ENCODE peak calls at places on chromosome 7, in five cellular contexts. O, Z, M, B and H are unnamed samples.

GRCh38 chr7:97479740-97480290 is 252.1 kb upstream of the TAC1 start:
- DNase-seq in M (no peak), O (no peak), Z (no peak), B (no peak), H (no peak)

GRCh38 chr7:150633926-150634325 is 1.7 kb upstream of the GIMAP6 start:
- DNase-seq in Z (no peak), O (no peak), M (no peak), B (no peak), H (no peak)

GRCh38 chr7:141073173-141073640 is 657 bp upstream of the TMEM178B start:
- DNase-seq in Z (peak; percentile 83), O (no peak), B (peak; percentile 29), M (peak; percentile 52), H (no peak)

GRCh38 chr7:143227806-143228205 is 6.0 kb downstream of the TAS2R40 start:
- DNase-seq in O (no peak), M (no peak), B (no peak), Z (no peak), H (no peak)

GRCh38 chr7:28203498-28204240 is 23.1 kb upstream of the JAZF1 start:
- DNase-seq in B (peak; percentile 20), Z (no peak), M (no peak), O (no peak), H (no peak)

GRCh38 chr7:151940048-151940845 is 16.0 kb upstream of the GALNTL5 start:
- DNase-seq in B (peak; percentile 92), O (no peak), Z (peak; percentile 57), M (no peak), H (no peak)

GRCh38 chr7:130891254-130892094 is 157.5 kb upstream of the KLF14 start:
- DNase-seq in Z (no peak), M (peak; percentile 50), O (peak; percentile 85), B (peak; percentile 98), H (peak; percentile 83)

GRCh38 chr7:153564391-153564790 is 487.8 kb upstream of the DPP6 start:
- DNase-seq in M (no peak), O (no peak), Z (no peak), B (no peak), H (no peak)

GRCh38 chr7:27203964-27204594 is 4.2 kb upstream of the HOXA13 start:
- DNase-seq in M (no peak), Z (no peak), O (peak; percentile 18), B (no peak), H (no peak)

GRCh38 chr7:133109816-133110215 is 27.9 kb upstream of the CHCHD3 start:
- DNase-seq in M (no peak), B (no peak), O (no peak), Z (no peak), H (no peak)

GRCh38 chr7:5143935-5144903 is 45.8 kb upstream of the WIPI2 start:
- DNase-seq in M (no peak), O (no peak), B (no peak), Z (peak; percentile 40), H (no peak)

GRCh38 chr7:73828107-73828803 is 2.5 kb upstream of the CLDN4 start:
- DNase-seq in B (peak; percentile 36), O (no peak), M (no peak), Z (peak; percentile 93), H (no peak)

GRCh38 chr7:115271332-115272235 is 349.7 kb downstream of the MDFIC start:
- DNase-seq in M (no peak), O (no peak), B (peak; percentile 37), Z (no peak), H (peak; percentile 47)

GRCh38 chr7:65463184-65463583 is 89.5 kb downstream of the ZNF92 start:
- DNase-seq in Z (no peak), B (no peak), M (no peak), O (no peak), H (no peak)

GRCh38 chr7:141600139-141600538 is 48.9 kb downstream of the AGK start:
- DNase-seq in O (no peak), Z (no peak), B (no peak), M (no peak), H (no peak)

GRCh38 chr7:106659963-106660861 is 746 bp downstream of the CCDC71L start:
- DNase-seq in Z (peak; percentile 94), M (peak; percentile 78), O (peak; percentile 74), B (peak; percentile 76), H (no peak)

GRCh38 chr7:36527549-36527913 is 137.9 kb downstream of the ANLN start:
- DNase-seq in B (no peak), M (no peak), Z (no peak), O (no peak), H (no peak)

GRCh38 chr7:39624202-39624807 is 933 bp downstream of the RALA start:
- DNase-seq in O (no peak), B (peak; percentile 61), M (no peak), Z (peak; percentile 43), H (no peak)

GRCh38 chr7:127710635-127711034 is 58.6 kb downstream of the SND1 start:
- DNase-seq in M (no peak), O (no peak), Z (no peak), B (no peak), H (no peak)

GRCh38 chr7:47678641-47679380 is 96.9 kb upstream of the TNS3 start:
- DNase-seq in O (no peak), M (no peak), Z (no peak), B (no peak), H (no peak)

GRCh38 chr7:74051629-74052410 is 23.8 kb downstream of the ELN start:
- DNase-seq in O (no peak), B (peak; percentile 31), M (no peak), Z (peak; percentile 74), H (no peak)

GRCh38 chr7:135098391-135098790 is 49.5 kb upstream of the TMEM140 start:
- DNase-seq in M (no peak), O (no peak), Z (no peak), B (no peak), H (no peak)

GRCh38 chr7:74059681-74060588 is 23.7 kb upstream of the LIMK1 start:
- DNase-seq in B (no peak), Z (peak; percentile 40), M (peak; percentile 40), O (no peak), H (no peak)

GRCh38 chr7:123155571-123155970 is 44.2 kb downstream of the SLC13A1 start:
- DNase-seq in B (no peak), O (no peak), M (no peak), Z (no peak), H (no peak)

GRCh38 chr7:91812388-91812787 is 68.1 kb downstream of the MTERF1 start:
- DNase-seq in O (no peak), Z (no peak), M (no peak), B (no peak), H (no peak)

GRCh38 chr7:133735222-133735621 is 391.9 kb upstream of the LRGUK start:
- DNase-seq in B (peak; percentile 55), O (no peak), M (no peak), Z (no peak), H (peak; percentile 44)

GRCh38 chr7:29877196-29877595 is 70.9 kb downstream of the WIPF3 start:
- DNase-seq in O (no peak), B (no peak), Z (no peak), M (no peak), H (no peak)
- H3K27me3 ChIP-seq in O (no peaks in the 10 kb centered on the region), B (no peaks in the 10 kb centered on the region), Z (no peaks in the 10 kb centered on the region), M (no peaks in the 10 kb centered on the region), H (peaks cover 3% of the 10 kb centered on the region)

GRCh38 chr7:137717811-137718271 is 128.9 kb downstream of the DGKI start:
- DNase-seq in B (peak; percentile 15), M (no peak), O (no peak), Z (no peak), H (no peak)
- H3K27ac ChIP-seq in B (no peak overlapping the region), M (no peak overlapping the region), O (no peak overlapping the region), Z (no peak overlapping the region), H (no peak overlapping the region)

DNA sequence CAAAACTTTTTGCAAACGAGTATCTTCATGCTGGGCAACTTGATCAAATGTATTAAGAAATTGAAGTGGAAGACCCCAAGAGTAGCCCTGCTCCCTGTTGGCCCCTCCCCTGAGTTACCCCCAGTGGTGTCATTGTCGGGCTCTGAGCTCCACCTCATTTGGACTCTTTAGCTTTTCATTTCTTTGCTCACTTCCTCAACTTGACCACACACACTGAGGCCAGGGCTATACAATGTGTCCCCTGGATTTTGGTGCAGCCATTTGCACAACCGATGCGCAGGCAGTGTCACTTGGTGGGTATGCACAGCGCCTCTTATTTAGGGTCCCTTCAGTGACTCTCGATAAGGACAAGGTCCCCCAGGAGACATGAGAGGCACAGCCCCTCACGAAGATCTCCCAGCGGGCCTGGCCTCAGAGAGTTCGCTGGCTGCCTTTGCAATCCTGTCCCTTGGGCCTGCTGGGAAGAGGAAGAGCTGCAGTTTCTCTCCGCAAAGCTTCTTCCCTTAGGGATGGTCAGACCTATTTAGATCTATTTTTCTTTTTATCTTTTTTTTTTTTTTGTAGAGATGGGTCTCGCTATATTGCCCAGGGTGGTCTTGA is 2.5 kb upstream of the MUC3A start:
- DNase-seq in Z (no peak), B (no peak), O (no peak), M (peak; percentile 26), H (no peak)
- H3K27me3 ChIP-seq in Z (peaks cover 70% of the 10 kb centered on the region), B (peaks cover 2% of the 10 kb centered on the region), O (no peaks in the 10 kb centered on the region), M (peaks cover 60% of the 10 kb centered on the region), H (peaks cover 35% of the 10 kb centered on the region)

GRCh38 chr7:12569673-12570072 is 847 bp upstream of the SCIN start:
- DNase-seq in Z (no peak), M (no peak), B (no peak), O (no peak), H (no peak)
- H3K27ac ChIP-seq in Z (no peak overlapping the region), M (no peak overlapping the region), B (no peak overlapping the region), O (no peak overlapping the region), H (no peak overlapping the region)

DNA sequence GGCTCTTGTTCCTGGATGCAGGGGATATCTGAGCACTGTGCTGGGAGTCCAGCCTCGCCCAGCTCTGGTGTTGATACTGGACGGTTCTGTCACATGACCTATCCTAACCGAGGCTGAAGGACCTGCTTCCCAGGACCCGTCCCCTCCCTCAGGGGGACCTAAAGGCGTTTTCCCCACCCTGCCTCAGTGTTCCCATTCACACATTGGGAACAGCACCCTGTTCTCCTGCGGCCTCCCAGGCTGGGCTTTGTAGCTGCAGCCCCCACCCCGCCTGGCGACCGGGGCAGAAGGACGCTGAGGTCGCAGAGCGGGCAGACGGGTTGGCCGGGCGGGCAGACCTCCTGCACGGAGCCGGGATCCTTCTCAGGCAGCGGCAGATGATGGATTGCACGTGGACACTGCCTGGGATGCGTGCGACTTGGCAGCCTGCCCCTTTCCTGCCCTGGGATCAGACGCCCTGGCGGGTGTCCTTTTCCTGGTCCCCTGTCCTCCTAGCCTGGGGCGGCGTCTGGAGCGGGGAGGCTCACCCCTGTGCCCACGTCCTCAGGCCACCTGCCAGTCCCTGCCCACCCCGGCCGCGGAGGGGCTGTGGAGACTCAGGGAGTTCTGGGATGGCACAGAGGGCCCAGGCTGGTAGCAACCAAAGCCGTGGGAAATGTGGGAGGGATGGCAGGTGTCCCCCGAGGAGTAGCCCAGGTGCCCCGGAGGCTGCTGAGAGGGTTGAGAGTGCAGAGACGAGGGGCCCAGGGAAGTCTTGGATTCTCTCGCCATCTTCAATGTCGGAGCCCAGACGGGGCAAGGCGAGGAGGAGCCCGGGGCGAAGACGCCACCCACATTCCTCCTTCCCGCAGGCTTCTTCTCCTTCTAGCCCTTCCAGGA is 17.2 kb upstream of the PSMG3 start:
- DNase-seq in Z (peak; percentile 97), B (no peak), M (no peak), O (no peak), H (no peak)
- H3K27me3 ChIP-seq in Z (peaks cover 18% of the 10 kb centered on the region), B (peaks cover 30% of the 10 kb centered on the region), M (peaks cover 11% of the 10 kb centered on the region), O (no peaks in the 10 kb centered on the region), H (peaks cover 40% of the 10 kb centered on the region)